ENCODE peak calls at places on chromosomes 1 and 21, in four cellular contexts. Y is T-helper 17 cell, E is NCI-H1436 treated with DMSO at 0.1 percent for 48 hours, Q is psoas muscle. F is an unnamed sample.
A peak's percentile ranks its signal among the peaks of the same experiment; 100 is the strongest.

GRCh38 chr1:84996846-84997666 is at the start of gene MCOLN2:
- DNase-seq in Y (peak; percentile 37), E (no peak), Q (peak; percentile 39), F (peak; percentile 24)

GRCh38 chr1:91621360-91621759 is 120.7 kb downstream of the CDC7 start:
- DNase-seq in Y (no peak), E (no peak), Q (no peak), F (no peak)

GRCh38 chr1:228396770-228397453 is 9.7 kb downstream of the TRIM11 start:
- DNase-seq in Y (no peak), E (no peak), Q (no peak), F (no peak)

GRCh38 chr1:57089855-57090254 is 124.0 kb upstream of the C8B start:
- DNase-seq in Y (no peak), E (no peak), Q (no peak), F (no peak)

GRCh38 chr1:208249300-208249699 is 5.1 kb upstream of the PLXNA2 start:
- DNase-seq in Y (no peak), E (no peak), Q (no peak), F (no peak)

GRCh38 chr21:45972353-45972715 is 9.2 kb upstream of the COL6A1 start:
- DNase-seq in Y (no peak), E (no peak), Q (peak; percentile 59), F (no peak)

GRCh38 chr21:39852021-39852721 is 15.1 kb upstream of the PCP4 start:
- DNase-seq in Y (no peak), E (no peak), Q (no peak), F (no peak)

GRCh38 chr1:196366817-196367495 is 241.3 kb downstream of the KCNT2 start:
- DNase-seq in Y (no peak), E (no peak), Q (no peak), F (no peak)

GRCh38 chr1:57620589-57620988 is 196.7 kb upstream of the DAB1 start:
- DNase-seq in Y (no peak), E (no peak), Q (no peak), F (no peak)

GRCh38 chr1:12144236-12144635 is 22.6 kb upstream of the TNFRSF1B start:
- DNase-seq in Y (no peak), E (no peak), Q (no peak), F (no peak)

F was measured in effector CD8-positive, alpha-beta T cell.